ENCODE peak calls at places on chromosomes 11 and 22, in six cellular contexts. One of them, this sample, is unnamed.
A peak's percentile ranks its signal among the peaks of the same experiment; 100 is the strongest.

GRCh38 chr11:3955299-3955665 is 99.8 kb downstream of the STIM1 start:
- DNase-seq in kidney tubule cell: no peak
- DNase-seq in tibial artery: no peak
- DNase-seq in T-helper 1 cell: peak; percentile 70
- DNase-seq in iPS-NIHi11: no peak
- DNase-seq in sciatic nerve: no peak
- DNase-seq in this sample: no peak

GRCh38 chr11:49208006-49208721 is at the start of gene FOLH1:
- DNase-seq in kidney tubule cell: peak; percentile 36
- DNase-seq in tibial artery: no peak
- DNase-seq in T-helper 1 cell: no peak
- DNase-seq in iPS-NIHi11: peak; percentile 7
- DNase-seq in sciatic nerve: peak; percentile 60
- DNase-seq in this sample: no peak

GRCh38 chr11:61133956-61134662 is 27.1 kb downstream of the VPS37C start:
- DNase-seq in tibial artery: peak; percentile 29
- DNase-seq in sciatic nerve: no peak
- DNase-seq in kidney tubule cell: no peak
- DNase-seq in T-helper 1 cell: no peak
- DNase-seq in iPS-NIHi11: no peak
- DNase-seq in this sample: no peak

GRCh38 chr22:38984224-38984623 is 2.1 kb downstream of the APOBEC3B start:
- DNase-seq in iPS-NIHi11: no peak
- DNase-seq in tibial artery: no peak
- DNase-seq in sciatic nerve: no peak
- DNase-seq in kidney tubule cell: peak; percentile 15
- DNase-seq in T-helper 1 cell: no peak
- DNase-seq in this sample: no peak

GRCh38 chr22:32996702-32997101 is 61.5 kb downstream of the SYN3 start:
- DNase-seq in sciatic nerve: peak; percentile 77
- DNase-seq in iPS-NIHi11: no peak
- DNase-seq in kidney tubule cell: peak; percentile 43
- DNase-seq in T-helper 1 cell: no peak
- DNase-seq in tibial artery: peak; percentile 86
- DNase-seq in this sample: peak; percentile 29

GRCh38 chr11:83008581-83008923 is 63.1 kb downstream of the RAB30 start:
- DNase-seq in sciatic nerve: no peak
- DNase-seq in tibial artery: no peak
- DNase-seq in iPS-NIHi11: no peak
- DNase-seq in T-helper 1 cell: no peak
- DNase-seq in kidney tubule cell: peak; percentile 86
- DNase-seq in this sample: no peak

GRCh38 chr22:31244044-31244942 is 32.2 kb downstream of the LIMK2 start:
- DNase-seq in T-helper 1 cell: no peak
- DNase-seq in iPS-NIHi11: peak; percentile 71
- DNase-seq in sciatic nerve: no peak
- DNase-seq in kidney tubule cell: peak; percentile 88
- DNase-seq in tibial artery: peak; percentile 71
- DNase-seq in this sample: peak; percentile 77

GRCh38 chr11:783581-784015 is 6.3 kb downstream of the CEND1 start:
- DNase-seq in kidney tubule cell: no peak
- DNase-seq in tibial artery: peak; percentile 88
- DNase-seq in iPS-NIHi11: peak; percentile 87
- DNase-seq in sciatic nerve: peak; percentile 83
- DNase-seq in T-helper 1 cell: no peak
- DNase-seq in this sample: peak; percentile 22

GRCh38 chr11:64762916-64763803 is 3.4 kb upstream of the PYGM start:
- DNase-seq in kidney tubule cell: peak; percentile 92
- DNase-seq in sciatic nerve: peak; percentile 53
- DNase-seq in tibial artery: peak; percentile 63
- DNase-seq in T-helper 1 cell: peak; percentile 41
- DNase-seq in iPS-NIHi11: no peak
- DNase-seq in this sample: no peak

GRCh38 chr11:50174189-50174588 is 141.5 kb downstream of the OR4C45 start:
- DNase-seq in T-helper 1 cell: no peak
- DNase-seq in iPS-NIHi11: no peak
- DNase-seq in sciatic nerve: no peak
- DNase-seq in tibial artery: no peak
- DNase-seq in kidney tubule cell: no peak
- DNase-seq in this sample: no peak

GRCh38 chr11:109940816-109941215 is 152.4 kb upstream of the ZC3H12C start:
- DNase-seq in kidney tubule cell: peak; percentile 81
- DNase-seq in iPS-NIHi11: no peak
- DNase-seq in T-helper 1 cell: no peak
- DNase-seq in sciatic nerve: no peak
- DNase-seq in tibial artery: no peak
- DNase-seq in this sample: no peak

GRCh38 chr11:117315285-117316196 is 515 bp downstream of the BACE1 start:
- DNase-seq in sciatic nerve: peak; percentile 58
- DNase-seq in kidney tubule cell: no peak
- DNase-seq in tibial artery: no peak
- DNase-seq in T-helper 1 cell: no peak
- DNase-seq in iPS-NIHi11: no peak
- DNase-seq in this sample: no peak

GRCh38 chr11:1229471-1230120 is 6.7 kb downstream of the MUC5B start:
- DNase-seq in tibial artery: peak; percentile 60
- DNase-seq in T-helper 1 cell: no peak
- DNase-seq in sciatic nerve: peak; percentile 45
- DNase-seq in kidney tubule cell: no peak
- DNase-seq in iPS-NIHi11: peak; percentile 21
- DNase-seq in this sample: no peak

GRCh38 chr11:95708681-95709080 is 80.9 kb downstream of the FAM76B start:
- DNase-seq in kidney tubule cell: no peak
- DNase-seq in tibial artery: no peak
- DNase-seq in T-helper 1 cell: no peak
- DNase-seq in sciatic nerve: no peak
- DNase-seq in iPS-NIHi11: no peak
- DNase-seq in this sample: no peak

GRCh38 chr22:26461188-26461810 is 22.3 kb downstream of the HPS4 start:
- DNase-seq in iPS-NIHi11: peak; percentile 84
- DNase-seq in sciatic nerve: peak; percentile 81
- DNase-seq in kidney tubule cell: peak; percentile 55
- DNase-seq in T-helper 1 cell: no peak
- DNase-seq in tibial artery: peak; percentile 65
- DNase-seq in this sample: no peak

GRCh38 chr11:126588630-126589491 is 233.4 kb downstream of the ST3GAL4 start:
- DNase-seq in tibial artery: no peak
- DNase-seq in iPS-NIHi11: no peak
- DNase-seq in sciatic nerve: no peak
- DNase-seq in kidney tubule cell: no peak
- DNase-seq in T-helper 1 cell: no peak
- DNase-seq in this sample: no peak

GRCh38 chr11:47788181-47788580 is 21.0 kb upstream of the FNBP4 start:
- DNase-seq in kidney tubule cell: no peak
- DNase-seq in T-helper 1 cell: no peak
- DNase-seq in tibial artery: no peak
- DNase-seq in sciatic nerve: no peak
- DNase-seq in iPS-NIHi11: no peak
- DNase-seq in this sample: no peak

GRCh38 chr11:83617671-83618070 is 331.5 kb upstream of the CCDC90B start:
- DNase-seq in iPS-NIHi11: no peak
- DNase-seq in T-helper 1 cell: no peak
- DNase-seq in kidney tubule cell: no peak
- DNase-seq in sciatic nerve: no peak
- DNase-seq in tibial artery: no peak
- DNase-seq in this sample: no peak

GRCh38 chr22:27996529-27996925 is 77.5 kb upstream of the PITPNB start:
- DNase-seq in kidney tubule cell: no peak
- DNase-seq in sciatic nerve: peak; percentile 39
- DNase-seq in tibial artery: peak; percentile 21
- DNase-seq in iPS-NIHi11: no peak
- DNase-seq in T-helper 1 cell: no peak
- DNase-seq in this sample: no peak

GRCh38 chr11:22920939-22921565 is 60.8 kb upstream of the CCDC179 start:
- DNase-seq in tibial artery: no peak
- DNase-seq in T-helper 1 cell: peak; percentile 2
- DNase-seq in iPS-NIHi11: peak; percentile 41
- DNase-seq in kidney tubule cell: peak; percentile 58
- DNase-seq in sciatic nerve: no peak
- DNase-seq in this sample: no peak

GRCh38 chr11:116586392-116586791 is 186.4 kb downstream of the BUD13 start:
- DNase-seq in T-helper 1 cell: no peak
- DNase-seq in tibial artery: no peak
- DNase-seq in iPS-NIHi11: no peak
- DNase-seq in sciatic nerve: no peak
- DNase-seq in kidney tubule cell: no peak
- DNase-seq in this sample: no peak

GRCh38 chr11:130049260-130049659 is 20.4 kb upstream of the APLP2 start:
- DNase-seq in sciatic nerve: no peak
- DNase-seq in tibial artery: no peak
- DNase-seq in iPS-NIHi11: no peak
- DNase-seq in T-helper 1 cell: no peak
- DNase-seq in kidney tubule cell: no peak
- DNase-seq in this sample: no peak

GRCh38 chr22:36258750-36259619 is 6.1 kb downstream of the APOL1 start:
- DNase-seq in T-helper 1 cell: peak; percentile 50
- DNase-seq in iPS-NIHi11: peak; percentile 75
- DNase-seq in sciatic nerve: no peak
- DNase-seq in tibial artery: no peak
- DNase-seq in kidney tubule cell: no peak
- DNase-seq in this sample: no peak